ENCODE peak calls at places on chromosomes 6 and 20, in seven cellular contexts. K is fibroblast of lung, Y is sigmoid colon, H is left lung, J is osteoblast, S is heart left ventricle, W is tibial nerve. F is an unnamed sample. For H3K4me1, the result is how much of the 10 kb centered on the place peaks cover.

GRCh38 chr6:148432405-148433195 is 90.0 kb downstream of the SASH1 start:
- DNase-seq in K (no peak), Y (no peak), H (no peak), J (no peak), S (no peak), W (no peak), F (no peak)

GRCh38 chr6:135498178-135498841 is 770 bp upstream of the AHI1 start:
- DNase-seq in K (peak), Y (peak), H (no peak), J (peak), S (peak), W (peak), F (peak)

GRCh38 chr6:3825851-3826581 is 23.2 kb upstream of the FAM50B start:
- DNase-seq in K (peak), Y (peak), H (peak), J (peak), S (peak), W (peak), F (peak)

GRCh38 chr6:13573669-13574110 is 711 bp upstream of the SIRT5 start:
- DNase-seq in K (peak), Y (peak), H (no peak), J (peak), S (peak), W (no peak), F (peak)

GRCh38 chr20:62303327-62304226 is 780 bp downstream of the ADRM1 start:
- DNase-seq in K (no peak), Y (peak), H (peak), J (peak), S (no peak), W (no peak), F (peak)

GRCh38 chr6:139329224-139329623 is 37.4 kb upstream of the TXLNB start:
- DNase-seq in K (no peak), Y (no peak), H (no peak), J (no peak), S (no peak), W (no peak), F (no peak)

GRCh38 chr6:26300828-26301227 is 64.2 kb upstream of the BTN3A2 start:
- DNase-seq in K (no peak), Y (no peak), H (no peak), J (no peak), S (no peak), W (no peak), F (no peak)

GRCh38 chr6:53005667-53006250 is 10.7 kb upstream of the GSTA4 start:
- DNase-seq in K (no peak), Y (no peak), H (no peak), J (no peak), S (no peak), W (no peak), F (no peak)

GRCh38 chr6:128156315-128157111 is 255.7 kb upstream of the THEMIS start:
- DNase-seq in K (no peak), Y (no peak), H (no peak), J (no peak), S (no peak), W (no peak), F (no peak)

GRCh38 chr6:124963416-124964083 is 1.3 kb downstream of the RNF217 start:
- DNase-seq in K (peak), Y (no peak), H (no peak), J (peak), S (no peak), W (no peak), F (no peak)

GRCh38 chr20:40218296-40218955 is 470.6 kb downstream of the MAFB start:
- DNase-seq in K (no peak), Y (no peak), H (no peak), J (peak), S (no peak), W (no peak), F (no peak)

GRCh38 chr6:118894425-118895240 is 681 bp downstream of the ASF1A start:
- DNase-seq in K (peak), Y (peak), H (peak), J (peak), S (peak), W (peak), F (peak)

GRCh38 chr20:50731055-50731929 is at the start of gene PARD6B:
- DNase-seq in K (peak), Y (peak), H (peak), J (peak), S (peak), W (peak), F (peak)
- H3K4me1 ChIP-seq in K (under half), Y (under half), H (under half), J (under half), S (under half), W (under half), F (under half)

GRCh38 chr20:46894971-46895905 is 595 bp downstream of the EYA2 start:
- DNase-seq in K (peak), Y (no peak), H (peak), J (peak), S (no peak), W (no peak), F (no peak)

GRCh38 chr20:46894579-46894958 is at the start of gene EYA2:
- DNase-seq in K (no peak), Y (no peak), H (no peak), J (peak), S (no peak), W (no peak), F (no peak)

GRCh38 chr20:46893051-46893450 is 1.6 kb upstream of the EYA2 start:
- DNase-seq in K (no peak), Y (no peak), H (no peak), J (no peak), S (no peak), W (no peak), F (no peak)

GRCh38 chr20:46895906-46896242 is 1.2 kb downstream of the EYA2 start:
- DNase-seq in K (no peak), Y (no peak), H (no peak), J (peak), S (no peak), W (no peak), F (no peak)

DNA sequence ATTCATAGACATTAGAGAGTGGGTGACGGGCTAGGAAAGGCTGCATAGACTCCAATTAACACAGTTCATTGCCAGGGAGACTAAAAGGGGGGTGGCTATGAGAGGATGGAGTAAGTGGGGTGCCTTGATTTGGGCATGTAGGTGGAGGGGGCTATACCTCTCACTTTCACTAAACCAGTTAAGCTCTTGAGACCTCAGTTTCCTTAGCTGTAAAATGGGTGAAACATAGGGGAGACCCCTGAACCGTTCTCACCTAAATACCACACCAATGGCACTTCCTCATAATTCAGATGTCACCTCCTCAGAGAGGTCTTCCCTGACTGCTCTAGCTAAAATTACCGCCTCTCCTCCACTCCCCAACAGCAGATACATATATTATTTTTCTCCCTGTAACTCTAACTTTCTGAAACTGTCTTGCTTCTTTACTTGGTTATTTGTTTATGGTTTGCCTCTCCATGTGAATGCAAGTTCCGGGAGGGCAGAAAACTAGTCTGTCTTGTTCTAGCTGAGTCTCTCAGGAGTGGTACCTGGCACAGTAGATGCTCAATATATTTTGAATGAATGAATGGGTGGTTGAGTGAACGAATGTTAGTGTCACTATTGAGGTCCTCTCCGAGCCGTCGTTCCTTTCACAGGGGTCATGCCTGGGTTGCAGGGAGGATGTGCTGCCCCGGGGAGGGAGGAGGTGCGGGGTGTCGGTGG is 615 bp upstream of the EYA2 start:
- DNase-seq in K (no peak), Y (no peak), H (no peak), J (peak), S (no peak), W (no peak), F (no peak)
- H3K4me3 ChIP-seq in K (no peak), Y (no peak), H (no peak), J (peak), S (no peak), W (peak), F (peak)

DNA sequence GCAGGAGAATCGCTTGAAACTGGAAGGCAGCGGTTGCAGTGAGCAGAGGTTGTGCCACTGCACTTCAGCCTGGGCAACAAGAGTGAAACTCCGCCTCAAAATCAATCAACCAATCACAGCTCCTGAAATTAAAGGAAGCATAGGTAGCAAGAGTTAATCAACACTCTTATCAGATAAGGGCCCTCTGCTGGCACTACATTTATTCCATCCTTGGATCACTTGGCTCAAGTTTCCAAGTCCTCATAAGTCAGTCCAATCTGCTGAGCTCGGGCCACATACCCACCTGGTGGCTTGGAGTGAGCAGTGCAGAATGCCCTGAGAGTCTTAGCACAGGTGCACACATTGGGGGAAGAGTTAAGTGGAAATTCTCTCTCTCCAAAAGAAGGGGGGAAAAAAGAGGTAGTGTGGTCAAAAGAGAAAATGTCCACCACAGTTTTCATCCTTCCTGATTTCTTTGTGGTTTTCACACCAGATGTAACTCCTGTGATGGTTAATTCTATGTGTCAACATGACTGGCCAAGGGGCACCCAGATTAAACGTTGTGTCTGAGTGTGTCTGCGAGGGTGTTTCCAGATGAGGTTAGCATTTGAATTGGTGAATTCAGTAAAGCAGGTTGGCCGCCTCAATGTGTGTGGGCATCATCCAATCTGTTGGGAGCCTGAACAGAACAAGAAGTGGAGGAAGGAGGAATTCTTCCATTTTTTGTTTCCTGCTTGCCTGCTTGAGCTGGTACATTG is 14.2 kb upstream of the FAM8A1 start:
- DNase-seq in K (no peak), Y (no peak), H (no peak), J (no peak), S (no peak), W (no peak), F (no peak)
- TF ChIP-seq CTCF in K (no peak), Y (no peak), H (peak), J (peak), S (no peak), W (no peak), F (peak)

GRCh38 chr6:38234934-38235678 is 404.6 kb downstream of the BTBD9 start:
- DNase-seq in K (no peak), Y (no peak), H (no peak), J (no peak), S (no peak), W (no peak), F (no peak)
- H3K4me1 ChIP-seq in K (under half), Y (under half), H (under half), J (under half), S (under half), W (under half), F (under half)

DNA sequence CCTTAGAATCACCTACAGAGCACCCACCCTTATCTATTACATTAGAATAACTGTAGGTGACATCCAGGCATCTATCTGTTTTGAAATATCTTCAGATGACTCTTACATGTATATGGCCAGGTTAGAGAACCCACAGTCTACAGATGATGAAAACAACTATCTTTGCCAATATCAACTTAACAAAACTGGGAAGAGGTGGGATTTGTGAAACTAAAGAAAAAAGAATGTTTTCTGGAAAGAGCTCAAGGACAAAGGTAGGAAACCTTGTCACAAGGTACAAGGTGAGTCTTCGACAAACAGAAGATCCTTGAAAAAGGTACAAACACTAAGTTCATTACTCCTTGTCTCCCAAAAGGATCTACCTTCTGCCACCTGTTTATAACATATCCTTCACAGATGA is 47.0 kb upstream of the DST start:
- DNase-seq in K (no peak), Y (no peak), H (no peak), J (no peak), S (no peak), W (no peak), F (no peak)
- H3K4me3 ChIP-seq in K (peak), Y (no peak), H (no peak), J (peak), S (no peak), W (no peak), F (peak)

GRCh38 chr6:116106146-116106545 is 5.5 kb downstream of the NT5DC1 start:
- DNase-seq in K (peak), Y (no peak), H (no peak), J (no peak), S (no peak), W (no peak), F (no peak)

GRCh38 chr6:116113386-116113785 is 12.5 kb downstream of the COL10A1 start:
- DNase-seq in K (no peak), Y (no peak), H (no peak), J (no peak), S (no peak), W (no peak), F (no peak)

GRCh38 chr6:116115781-116116180 is 10.2 kb downstream of the COL10A1 start:
- DNase-seq in K (peak), Y (no peak), H (no peak), J (no peak), S (no peak), W (no peak), F (no peak)

GRCh38 chr6:116108836-116109235 is 8.2 kb downstream of the NT5DC1 start:
- DNase-seq in K (no peak), Y (no peak), H (no peak), J (no peak), S (no peak), W (no peak), F (no peak)

GRCh38 chr6:116111552-116112528 is 11.2 kb downstream of the NT5DC1 start:
- DNase-seq in K (peak), Y (no peak), H (no peak), J (peak), S (no peak), W (peak), F (no peak)
- TF ChIP-seq CTCF in K (peak), Y (no peak), H (no peak), J (peak), S (peak), W (peak), F (no peak)